ENCODE peak calls at places on chromosomes 2 and 18, in five cellular contexts. E, Z, L, F and J are unnamed samples.

GRCh38 chr18:61025596-61025995 is 307.6 kb upstream of the CDH20 start:
- DNase-seq in E (no peak), Z (no peak), L (no peak), F (no peak), J (no peak)

GRCh38 chr2:45627911-45628310 is 16.8 kb upstream of the SRBD1 start:
- DNase-seq in E (peak), Z (no peak), L (no peak), F (no peak), J (no peak)

GRCh38 chr18:53268455-53268854 is 928.5 kb downstream of the DCC start:
- DNase-seq in E (no peak), Z (no peak), L (no peak), F (no peak), J (no peak)

GRCh38 chr18:3235846-3236245 is 11.8 kb upstream of the MYL12A start:
- DNase-seq in E (no peak), Z (no peak), L (no peak), F (no peak), J (no peak)

GRCh38 chr18:67464499-67464898 is 52.0 kb downstream of the DSEL start:
- DNase-seq in E (no peak), Z (no peak), L (no peak), F (no peak), J (no peak)

GRCh38 chr2:224847961-224848850 is 132.0 kb upstream of the CCDC195 start:
- DNase-seq in E (peak), Z (peak), L (no peak), F (peak), J (peak)

GRCh38 chr2:9748586-9748985 is 94.7 kb upstream of the TAF1B start:
- DNase-seq in E (no peak), Z (no peak), L (no peak), F (no peak), J (peak)

GRCh38 chr2:43837831-43838559 is 644 bp downstream of the ABCG5 start:
- DNase-seq in E (no peak), Z (no peak), L (no peak), F (no peak), J (no peak)

GRCh38 chr2:70921839-70922590 is 13.7 kb upstream of the ATP6V1B1 start:
- DNase-seq in E (peak), Z (no peak), L (no peak), F (no peak), J (no peak)

GRCh38 chr2:121220995-121221394 is 64.0 kb downstream of the TFCP2L1 start:
- DNase-seq in E (no peak), Z (peak), L (no peak), F (no peak), J (peak)

GRCh38 chr2:61722311-61722710 is 131.5 kb downstream of the FAM161A start:
- DNase-seq in E (no peak), Z (no peak), L (no peak), F (no peak), J (no peak)

GRCh38 chr18:59748628-59749360 is 51.6 kb upstream of the CCBE1 start:
- DNase-seq in E (peak), Z (no peak), L (no peak), F (no peak), J (peak)

GRCh38 chr2:46335404-46335965 is 38.3 kb downstream of the EPAS1 start:
- DNase-seq in E (peak), Z (no peak), L (peak), F (peak), J (peak)

GRCh38 chr2:179861027-179861776 is at the start of gene ZNF385B:
- DNase-seq in E (peak), Z (peak), L (peak), F (no peak), J (peak)

GRCh38 chr2:128779301-128780095 is 460.8 kb upstream of the HS6ST1 start:
- DNase-seq in E (no peak), Z (no peak), L (peak), F (no peak), J (no peak)

GRCh38 chr2:138610201-138610945 is 108.8 kb downstream of the SPOPL start:
- DNase-seq in E (no peak), Z (no peak), L (no peak), F (no peak), J (no peak)

GRCh38 chr2:86337235-86338099 is at the start of gene REEP1:
- DNase-seq in E (no peak), Z (peak), L (no peak), F (peak), J (peak)

GRCh38 chr18:26185267-26185666 is 41.0 kb upstream of the TAF4B start:
- DNase-seq in E (no peak), Z (no peak), L (no peak), F (no peak), J (peak)

GRCh38 chr18:22558945-22559385 is 141.2 kb upstream of the CTAGE1 start:
- DNase-seq in E (peak), Z (peak), L (peak), F (peak), J (peak)

GRCh38 chr2:79393806-79394484 is 118.9 kb upstream of the CTNNA2 start:
- DNase-seq in E (no peak), Z (no peak), L (no peak), F (no peak), J (no peak)

GRCh38 chr2:197170137-197170682 is 140.4 kb downstream of the ANKRD44 start:
- DNase-seq in E (peak), Z (no peak), L (no peak), F (no peak), J (peak)

GRCh38 chr2:197171582-197171981 is 139.0 kb downstream of the ANKRD44 start:
- DNase-seq in E (no peak), Z (no peak), L (no peak), F (no peak), J (no peak)

GRCh38 chr2:197167608-197168287 is 142.8 kb downstream of the ANKRD44 start:
- DNase-seq in E (no peak), Z (no peak), L (no peak), F (no peak), J (no peak)

GRCh38 chr2:197165020-197165419 is 145.6 kb downstream of the ANKRD44 start:
- DNase-seq in E (no peak), Z (no peak), L (no peak), F (no peak), J (no peak)

GRCh38 chr2:197168705-197169104 is 141.9 kb downstream of the ANKRD44 start:
- DNase-seq in E (peak), Z (peak), L (no peak), F (peak), J (peak)
- TF ChIP-seq CTCF in E (peak), Z (peak), L (peak), F (peak), J (peak)

DNA sequence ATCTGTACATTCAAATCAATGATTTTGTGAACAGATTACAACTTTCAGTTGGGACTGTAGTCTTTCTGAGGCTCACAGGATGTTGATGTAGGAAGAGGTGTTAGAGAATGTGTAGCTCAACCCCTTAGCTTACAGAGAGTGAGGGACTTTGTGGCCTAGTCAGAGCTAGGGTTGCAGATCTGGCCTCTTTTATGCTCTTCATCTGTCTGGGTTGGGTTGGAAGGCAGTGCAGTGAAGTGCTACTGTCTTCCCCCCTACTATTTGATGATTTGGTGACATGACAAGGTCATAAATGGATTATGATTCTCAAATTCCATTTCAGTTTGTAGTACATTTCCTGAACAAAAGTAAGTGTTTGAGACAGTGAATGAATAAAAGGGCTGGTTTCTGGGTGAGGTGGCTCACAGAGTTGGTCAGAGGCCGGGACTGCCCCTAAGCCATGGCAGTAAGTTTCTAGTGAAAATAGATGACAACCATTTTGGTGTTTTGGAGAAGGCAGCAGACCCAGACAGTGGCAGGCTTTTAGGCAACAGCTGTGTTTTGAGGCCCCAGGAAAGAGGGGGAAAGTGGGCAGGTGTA is 21.6 kb downstream of the MAP4K4 start:
- DNase-seq in E (peak), Z (no peak), L (no peak), F (no peak), J (peak)
- H3K4me3 ChIP-seq in E (no peak), Z (no peak), L (no peak), F (no peak), J (no peak)

GRCh38 chr2:211854832-211855231 is 683.8 kb downstream of the ERBB4 start:
- DNase-seq in E (no peak), Z (no peak), L (no peak), F (no peak), J (no peak)
- TF ChIP-seq CTCF in E (no peak), Z (no peak), L (no peak), F (no peak), J (no peak)

DNA sequence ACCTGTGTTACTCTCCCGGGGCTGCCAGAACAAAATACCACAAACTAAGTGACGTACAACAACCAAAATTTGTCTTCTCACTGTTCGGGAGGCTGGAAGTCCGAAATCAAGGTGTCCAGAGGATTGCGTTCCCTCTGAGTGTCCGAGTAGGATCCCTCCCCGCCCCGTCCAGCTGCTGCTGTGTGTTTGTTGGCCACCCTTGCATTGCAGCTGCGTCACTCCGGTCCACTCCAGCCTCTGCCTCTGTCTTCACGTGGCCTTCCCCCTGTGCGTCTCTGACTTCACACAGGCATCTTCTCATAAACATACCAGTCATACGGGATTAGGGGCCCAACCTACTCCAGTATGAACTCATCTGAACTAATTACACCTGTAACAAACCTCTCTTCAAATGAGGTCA is 251.8 kb upstream of the SMIM21 start:
- DNase-seq in E (no peak), Z (no peak), L (no peak), F (no peak), J (no peak)
- H3K4me3 ChIP-seq in E (no peak), Z (no peak), L (no peak), F (no peak), J (no peak)

GRCh38 chr2:162798407-162798806 is 40.2 kb downstream of the KCNH7 start:
- DNase-seq in E (no peak), Z (no peak), L (no peak), F (no peak), J (no peak)

GRCh38 chr2:162795312-162795711 is 43.3 kb downstream of the KCNH7 start:
- DNase-seq in E (no peak), Z (no peak), L (no peak), F (peak), J (peak)
- TF ChIP-seq CTCF in E (no peak), Z (peak), L (no peak), F (no peak), J (peak)

DNA sequence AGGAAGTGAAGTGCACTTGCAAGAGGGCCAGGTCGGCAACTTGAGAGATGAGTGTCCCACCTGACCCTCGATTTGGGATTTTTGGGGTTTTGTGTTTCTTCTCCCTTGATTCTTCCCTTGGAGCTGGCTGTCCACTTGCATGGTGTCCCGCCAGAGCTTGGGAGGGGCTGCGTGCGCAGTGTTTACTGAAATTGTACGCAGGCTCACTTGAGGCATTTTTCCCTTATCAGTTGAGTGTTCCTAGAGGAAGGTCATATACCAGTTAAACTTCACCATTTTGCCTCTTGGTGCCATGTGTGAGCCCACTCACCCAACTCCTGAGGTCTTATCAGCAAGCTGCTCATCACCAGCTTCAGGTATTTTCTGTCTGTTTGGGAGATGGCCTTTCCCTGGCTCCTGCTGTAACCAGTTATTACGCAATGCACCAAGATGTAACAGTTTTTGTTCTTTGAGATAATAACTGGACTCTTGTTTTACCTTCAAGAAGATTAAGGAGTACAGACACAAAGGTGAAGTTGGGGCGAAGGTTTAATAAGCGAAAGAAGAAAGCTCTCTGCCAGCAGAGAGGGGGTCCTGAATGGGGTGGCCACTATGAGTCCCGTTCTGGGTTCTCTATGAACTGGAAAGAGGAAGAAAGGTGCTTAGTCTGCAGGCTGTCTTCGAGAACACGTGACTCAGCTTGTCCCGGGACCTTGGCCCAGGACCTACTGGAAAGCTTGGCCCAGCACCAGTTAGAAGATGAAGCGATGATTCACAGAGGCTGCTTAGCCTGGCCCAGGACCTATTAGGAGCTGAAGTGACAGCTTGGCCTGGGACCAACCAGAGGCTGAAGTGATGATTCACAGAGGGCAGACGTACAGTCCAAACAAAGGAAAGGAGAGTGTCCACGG is 21.5 kb upstream of the TXNL4A start:
- DNase-seq in E (peak), Z (peak), L (no peak), F (peak), J (peak)
- H3K4me3 ChIP-seq in E (no peak), Z (no peak), L (no peak), F (no peak), J (no peak)